ENCODE peak calls at places on chromosomes 4 and X, in six cellular contexts. One of them, this sample, is unnamed. For H3K4me1, the result is how much of the 10 kb centered on the place peaks cover.

GRCh38 chr4:5976921-5977320 is 41.3 kb downstream of the C4orf50 start:
- DNase-seq in fibroblast of lung: no peak
- DNase-seq in transverse colon: no peak
- DNase-seq in heart right ventricle: no peak
- DNase-seq in testis: no peak
- DNase-seq in esophagus muscularis mucosa: no peak
- DNase-seq in this sample: no peak

GRCh38 chr4:99390060-99390459 is 37.5 kb upstream of the ADH1C start:
- DNase-seq in transverse colon: no peak
- DNase-seq in heart right ventricle: no peak
- DNase-seq in esophagus muscularis mucosa: no peak
- DNase-seq in fibroblast of lung: peak
- DNase-seq in testis: no peak
- DNase-seq in this sample: no peak

GRCh38 chrX:139448996-139449395 is 81.5 kb upstream of the F9 start:
- DNase-seq in testis: no peak
- DNase-seq in esophagus muscularis mucosa: no peak
- DNase-seq in fibroblast of lung: no peak
- DNase-seq in heart right ventricle: no peak
- DNase-seq in transverse colon: no peak
- DNase-seq in this sample: no peak

GRCh38 chr4:59664771-59665170 is 1535.4 kb upstream of the ADGRL3 start:
- DNase-seq in fibroblast of lung: no peak
- DNase-seq in testis: no peak
- DNase-seq in esophagus muscularis mucosa: no peak
- DNase-seq in heart right ventricle: no peak
- DNase-seq in transverse colon: no peak
- DNase-seq in this sample: no peak

GRCh38 chr4:155179216-155179615 is 29.2 kb upstream of the NPY2R start:
- DNase-seq in testis: no peak
- DNase-seq in transverse colon: no peak
- DNase-seq in esophagus muscularis mucosa: no peak
- DNase-seq in fibroblast of lung: peak
- DNase-seq in heart right ventricle: no peak
- DNase-seq in this sample: no peak

GRCh38 chr4:38157592-38157991 is 197.4 kb downstream of the PTTG2 start:
- DNase-seq in esophagus muscularis mucosa: no peak
- DNase-seq in testis: no peak
- DNase-seq in heart right ventricle: no peak
- DNase-seq in fibroblast of lung: no peak
- DNase-seq in transverse colon: peak
- DNase-seq in this sample: no peak

GRCh38 chr4:68346461-68346860 is 3.4 kb downstream of the YTHDC1 start:
- DNase-seq in fibroblast of lung: no peak
- DNase-seq in esophagus muscularis mucosa: no peak
- DNase-seq in heart right ventricle: no peak
- DNase-seq in testis: no peak
- DNase-seq in transverse colon: no peak
- DNase-seq in this sample: no peak

GRCh38 chrX:15418041-15418706 is 34.0 kb upstream of the VEGFD start:
- DNase-seq in transverse colon: no peak
- DNase-seq in heart right ventricle: no peak
- DNase-seq in testis: no peak
- DNase-seq in esophagus muscularis mucosa: no peak
- DNase-seq in fibroblast of lung: peak
- DNase-seq in this sample: no peak

GRCh38 chr4:94332983-94333590 is 9.5 kb downstream of the HPGDS start:
- DNase-seq in transverse colon: no peak
- DNase-seq in fibroblast of lung: no peak
- DNase-seq in testis: no peak
- DNase-seq in esophagus muscularis mucosa: no peak
- DNase-seq in heart right ventricle: no peak
- DNase-seq in this sample: no peak

GRCh38 chrX:39152106-39152649 is 350.9 kb downstream of the MID1IP1 start:
- DNase-seq in heart right ventricle: peak
- DNase-seq in transverse colon: peak
- DNase-seq in testis: peak
- DNase-seq in fibroblast of lung: no peak
- DNase-seq in esophagus muscularis mucosa: no peak
- DNase-seq in this sample: peak

GRCh38 chrX:39613997-39614679 is 483.6 kb downstream of the BCOR start:
- DNase-seq in esophagus muscularis mucosa: no peak
- DNase-seq in heart right ventricle: no peak
- DNase-seq in testis: no peak
- DNase-seq in transverse colon: peak
- DNase-seq in fibroblast of lung: no peak
- DNase-seq in this sample: peak

GRCh38 chr4:2258091-2259035 is 3.5 kb downstream of the MXD4 start:
- DNase-seq in heart right ventricle: no peak
- DNase-seq in esophagus muscularis mucosa: peak
- DNase-seq in testis: peak
- DNase-seq in transverse colon: peak
- DNase-seq in fibroblast of lung: no peak
- DNase-seq in this sample: peak

GRCh38 chrX:71616672-71617529 is 1.4 kb downstream of the CXCR3 start:
- DNase-seq in transverse colon: peak
- DNase-seq in fibroblast of lung: no peak
- DNase-seq in esophagus muscularis mucosa: no peak
- DNase-seq in heart right ventricle: no peak
- DNase-seq in testis: no peak
- DNase-seq in this sample: no peak

GRCh38 chr4:14218641-14219040 is 591.1 kb upstream of the BOD1L1 start:
- DNase-seq in transverse colon: no peak
- DNase-seq in esophagus muscularis mucosa: no peak
- DNase-seq in testis: no peak
- DNase-seq in fibroblast of lung: no peak
- DNase-seq in heart right ventricle: no peak
- DNase-seq in this sample: no peak

GRCh38 chr4:88138561-88138960 is 19.9 kb downstream of the ABCG2 start:
- DNase-seq in testis: no peak
- DNase-seq in transverse colon: no peak
- DNase-seq in esophagus muscularis mucosa: no peak
- DNase-seq in heart right ventricle: no peak
- DNase-seq in fibroblast of lung: peak
- DNase-seq in this sample: no peak

GRCh38 chrX:23504540-23504884 is 162.8 kb upstream of the PRDX4 start:
- DNase-seq in esophagus muscularis mucosa: no peak
- DNase-seq in transverse colon: no peak
- DNase-seq in fibroblast of lung: no peak
- DNase-seq in heart right ventricle: no peak
- DNase-seq in testis: no peak
- DNase-seq in this sample: no peak

GRCh38 chrX:73977542-73978169 is 326.3 kb upstream of the ZCCHC13 start:
- DNase-seq in fibroblast of lung: no peak
- DNase-seq in transverse colon: no peak
- DNase-seq in esophagus muscularis mucosa: no peak
- DNase-seq in heart right ventricle: no peak
- DNase-seq in testis: no peak
- DNase-seq in this sample: no peak

GRCh38 chr4:52659016-52659721 is at the start of gene USP46:
- DNase-seq in testis: peak
- DNase-seq in esophagus muscularis mucosa: peak
- DNase-seq in heart right ventricle: peak
- DNase-seq in transverse colon: peak
- DNase-seq in fibroblast of lung: peak
- DNase-seq in this sample: peak

GRCh38 chr4:6123116-6123515 is 77.2 kb downstream of the JAKMIP1 start:
- DNase-seq in esophagus muscularis mucosa: no peak
- DNase-seq in heart right ventricle: no peak
- DNase-seq in testis: no peak
- DNase-seq in fibroblast of lung: no peak
- DNase-seq in transverse colon: no peak
- DNase-seq in this sample: no peak

GRCh38 chr4:47662975-47663374 is 174.9 kb downstream of the CORIN start:
- DNase-seq in testis: no peak
- DNase-seq in esophagus muscularis mucosa: no peak
- DNase-seq in fibroblast of lung: no peak
- DNase-seq in transverse colon: no peak
- DNase-seq in heart right ventricle: no peak
- DNase-seq in this sample: no peak

GRCh38 chr4:123649644-123650356 is 253.2 kb downstream of the SPRY1 start:
- DNase-seq in transverse colon: peak
- DNase-seq in fibroblast of lung: peak
- DNase-seq in testis: no peak
- DNase-seq in heart right ventricle: no peak
- DNase-seq in esophagus muscularis mucosa: no peak
- DNase-seq in this sample: no peak

GRCh38 chrX:49761481-49761880 is 65.7 kb upstream of the PAGE1 start:
- DNase-seq in testis: no peak
- DNase-seq in fibroblast of lung: peak
- DNase-seq in esophagus muscularis mucosa: no peak
- DNase-seq in transverse colon: no peak
- DNase-seq in heart right ventricle: no peak
- DNase-seq in this sample: no peak

GRCh38 chr4:21451032-21451431 is 497.5 kb downstream of the KCNIP4 start:
- DNase-seq in transverse colon: no peak
- DNase-seq in heart right ventricle: no peak
- DNase-seq in testis: no peak
- DNase-seq in fibroblast of lung: peak
- DNase-seq in esophagus muscularis mucosa: no peak
- DNase-seq in this sample: no peak

GRCh38 chr4:110107868-110108267 is 90.5 kb downstream of the ELOVL6 start:
- DNase-seq in heart right ventricle: no peak
- DNase-seq in fibroblast of lung: no peak
- DNase-seq in testis: no peak
- DNase-seq in esophagus muscularis mucosa: no peak
- DNase-seq in transverse colon: no peak
- DNase-seq in this sample: no peak

GRCh38 chr4:5710962-5711478 is at the start of gene EVC:
- DNase-seq in fibroblast of lung: peak
- DNase-seq in transverse colon: peak
- DNase-seq in testis: peak
- DNase-seq in esophagus muscularis mucosa: peak
- DNase-seq in heart right ventricle: peak
- DNase-seq in this sample: peak

GRCh38 chr4:112099701-112100289 is 45.5 kb upstream of the FAM241A start:
- DNase-seq in transverse colon: no peak
- DNase-seq in heart right ventricle: no peak
- DNase-seq in esophagus muscularis mucosa: no peak
- DNase-seq in fibroblast of lung: peak
- DNase-seq in testis: no peak
- DNase-seq in this sample: no peak

GRCh38 chr4:5118091-5118786 is 67.0 kb downstream of the STK32B start:
- DNase-seq in esophagus muscularis mucosa: no peak
- DNase-seq in fibroblast of lung: no peak
- DNase-seq in heart right ventricle: no peak
- DNase-seq in transverse colon: no peak
- DNase-seq in testis: no peak
- DNase-seq in this sample: no peak

GRCh38 chr4:16106956-16107355 is 23.1 kb upstream of the PROM1 start:
- DNase-seq in transverse colon: no peak
- DNase-seq in fibroblast of lung: no peak
- DNase-seq in esophagus muscularis mucosa: peak
- DNase-seq in heart right ventricle: no peak
- DNase-seq in testis: no peak
- DNase-seq in this sample: no peak

GRCh38 chrX:72001471-72001870 is 90.8 kb downstream of the NHSL2 start:
- DNase-seq in esophagus muscularis mucosa: no peak
- DNase-seq in fibroblast of lung: no peak
- DNase-seq in heart right ventricle: no peak
- DNase-seq in testis: no peak
- DNase-seq in transverse colon: no peak
- DNase-seq in this sample: no peak

GRCh38 chrX:16484338-16484737 is 165.6 kb upstream of the S100G start:
- DNase-seq in heart right ventricle: no peak
- DNase-seq in fibroblast of lung: peak
- DNase-seq in testis: no peak
- DNase-seq in esophagus muscularis mucosa: no peak
- DNase-seq in transverse colon: no peak
- DNase-seq in this sample: no peak

GRCh38 chr4:24770111-24770584 is 25.2 kb upstream of the SOD3 start:
- DNase-seq in transverse colon: no peak
- DNase-seq in heart right ventricle: no peak
- DNase-seq in fibroblast of lung: peak
- DNase-seq in esophagus muscularis mucosa: peak
- DNase-seq in testis: no peak
- DNase-seq in this sample: no peak

GRCh38 chr4:42713371-42713770 is 56.5 kb upstream of the ATP8A1 start:
- DNase-seq in heart right ventricle: no peak
- DNase-seq in fibroblast of lung: no peak
- DNase-seq in esophagus muscularis mucosa: no peak
- DNase-seq in testis: no peak
- DNase-seq in transverse colon: no peak
- DNase-seq in this sample: no peak

GRCh38 chrX:25059273-25059672 is 43.5 kb upstream of the ARX start:
- DNase-seq in testis: no peak
- DNase-seq in esophagus muscularis mucosa: no peak
- DNase-seq in fibroblast of lung: no peak
- DNase-seq in heart right ventricle: no peak
- DNase-seq in transverse colon: no peak
- DNase-seq in this sample: no peak
- H3K4me1 ChIP-seq in testis: under half
- H3K4me1 ChIP-seq in esophagus muscularis mucosa: under half
- H3K4me1 ChIP-seq in fibroblast of lung: under half
- H3K4me1 ChIP-seq in heart right ventricle: under half
- H3K4me1 ChIP-seq in transverse colon: under half
- H3K4me1 ChIP-seq in this sample: under half

GRCh38 chrX:106948641-106949040 is 28.4 kb downstream of the CLDN2 start:
- DNase-seq in testis: no peak
- DNase-seq in transverse colon: no peak
- DNase-seq in heart right ventricle: no peak
- DNase-seq in fibroblast of lung: no peak
- DNase-seq in esophagus muscularis mucosa: no peak
- DNase-seq in this sample: no peak
- TF ChIP-seq CTCF in testis: no peak
- TF ChIP-seq CTCF in transverse colon: no peak
- TF ChIP-seq CTCF in heart right ventricle: no peak
- TF ChIP-seq CTCF in fibroblast of lung: no peak
- TF ChIP-seq CTCF in esophagus muscularis mucosa: no peak
- TF ChIP-seq CTCF in this sample: no peak

GRCh38 chr4:113423631-113424030 is 337.9 kb downstream of the CAMK2D start:
- DNase-seq in testis: no peak
- DNase-seq in transverse colon: no peak
- DNase-seq in fibroblast of lung: no peak
- DNase-seq in heart right ventricle: no peak
- DNase-seq in esophagus muscularis mucosa: no peak
- DNase-seq in this sample: no peak
- H3K4me1 ChIP-seq in testis: under half
- H3K4me1 ChIP-seq in transverse colon: under half
- H3K4me1 ChIP-seq in fibroblast of lung: under half
- H3K4me1 ChIP-seq in heart right ventricle: under half
- H3K4me1 ChIP-seq in esophagus muscularis mucosa: under half
- H3K4me1 ChIP-seq in this sample: under half

GRCh38 chr4:169791064-169791463 is 33.3 kb upstream of the HPF1 start:
- DNase-seq in testis: no peak
- DNase-seq in transverse colon: no peak
- DNase-seq in esophagus muscularis mucosa: no peak
- DNase-seq in fibroblast of lung: no peak
- DNase-seq in heart right ventricle: no peak
- DNase-seq in this sample: no peak

GRCh38 chr4:169795585-169795984 is 37.8 kb upstream of the HPF1 start:
- DNase-seq in heart right ventricle: no peak
- DNase-seq in transverse colon: no peak
- DNase-seq in fibroblast of lung: no peak
- DNase-seq in esophagus muscularis mucosa: no peak
- DNase-seq in testis: no peak
- DNase-seq in this sample: no peak

GRCh38 chr4:169791527-169792156 is 33.9 kb upstream of the HPF1 start:
- DNase-seq in esophagus muscularis mucosa: no peak
- DNase-seq in transverse colon: peak
- DNase-seq in testis: peak
- DNase-seq in heart right ventricle: peak
- DNase-seq in fibroblast of lung: peak
- DNase-seq in this sample: no peak
- TF ChIP-seq CTCF in esophagus muscularis mucosa: peak
- TF ChIP-seq CTCF in transverse colon: peak
- TF ChIP-seq CTCF in testis: no peak
- TF ChIP-seq CTCF in heart right ventricle: peak
- TF ChIP-seq CTCF in fibroblast of lung: peak
- TF ChIP-seq CTCF in this sample: peak

This sample was measured in lower lobe of right lung.